ENCODE peak calls at places on chromosomes 2 and 18, in eight cellular contexts. I is fibroblast of lung; A is HT1080; H is thoracic aorta; E is stimulated activated CD8-positive, alpha-beta memory T cell treated with anti-CD3 and anti-CD28 coated beads, Interleukin-7, amount 100 ng/mL, for 24 hours; F is GM18507; D is stimulated activated naive CD4-positive, alpha-beta T cell; L is cardiac fibroblast. Y is an unnamed sample.

GRCh38 chr2:58122540-58122939 is 75.9 kb downstream of the VRK2 start:
- DNase-seq in A (no peak), E (no peak), L (no peak), H (no peak), I (no peak), F (no peak), D (no peak), Y (no peak)

GRCh38 chr18:46411862-46412690 is 244.9 kb downstream of the LOXHD1 start:
- DNase-seq in D (no peak), L (peak), H (no peak), F (no peak), I (peak), A (no peak), E (no peak), Y (no peak)

GRCh38 chr2:213150315-213150951 is 979 bp downstream of the IKZF2 start:
- DNase-seq in I (peak), H (no peak), L (peak), E (no peak), F (no peak), D (no peak), A (peak), Y (no peak)

GRCh38 chr18:13216092-13216582 is 2.4 kb upstream of the LDLRAD4 start:
- DNase-seq in L (peak), F (peak), E (no peak), H (no peak), A (peak), I (peak), D (peak), Y (peak)

GRCh38 chr2:172726172-172726735 is 9.4 kb upstream of the RAPGEF4 start:
- DNase-seq in A (peak), H (no peak), D (no peak), L (peak), E (no peak), I (peak), F (no peak), Y (no peak)

GRCh38 chr2:8408560-8409460 is 273.0 kb upstream of the ID2 start:
- DNase-seq in E (peak), D (no peak), L (no peak), A (no peak), I (no peak), F (peak), H (no peak), Y (no peak)

GRCh38 chr2:197442865-197443264 is 8.0 kb upstream of the SF3B1 start:
- DNase-seq in A (peak), F (no peak), D (no peak), H (no peak), L (no peak), E (no peak), I (no peak), Y (no peak)

GRCh38 chr2:205405752-205406151 is 276.5 kb upstream of the NRP2 start:
- DNase-seq in I (peak), H (no peak), F (no peak), E (no peak), A (peak), D (no peak), L (peak), Y (no peak)

GRCh38 chr2:107412209-107412904 is 414.3 kb upstream of the RGPD4 start:
- DNase-seq in F (no peak), I (peak), D (no peak), A (no peak), L (peak), E (no peak), H (no peak), Y (no peak)

GRCh38 chr2:54471221-54471711 is 15.1 kb downstream of the SPTBN1 start:
- DNase-seq in F (no peak), L (peak), I (peak), A (peak), E (no peak), H (no peak), D (no peak), Y (no peak)

GRCh38 chr2:7987992-7988391 is 693.9 kb upstream of the ID2 start:
- DNase-seq in H (no peak), F (no peak), D (no peak), I (no peak), E (no peak), L (no peak), A (no peak), Y (no peak)

GRCh38 chr18:36672437-36673344 is 156.1 kb downstream of the TPGS2 start:
- DNase-seq in A (peak), L (peak), H (no peak), F (peak), E (no peak), D (no peak), I (peak), Y (no peak)

GRCh38 chr2:239819974-239820555 is 205.1 kb downstream of the NDUFA10 start:
- DNase-seq in A (no peak), E (no peak), F (no peak), I (peak), L (no peak), D (no peak), H (no peak), Y (no peak)